ENCODE peak calls at places on chromosomes 12 and 14, in four cellular contexts. L is K562, Y is SK-N-SH, D is GM12878. X is an unnamed sample.

GRCh38 chr14:51860836-51861583 is 598 bp downstream of the GNG2 start:
- DNase-seq in L (no peak), Y (peak), D (no peak), X (no peak)

GRCh38 chr12:118061876-118062791 is 1.2 kb upstream of the WSB2 start:
- DNase-seq in L (peak), Y (peak), D (no peak), X (peak)

GRCh38 chr12:111442301-111443045 is 36.8 kb downstream of the SH2B3 start:
- DNase-seq in L (no peak), Y (no peak), D (no peak), X (peak)

GRCh38 chr14:32300146-32300545 is 29.0 kb upstream of the AKAP6 start:
- DNase-seq in L (no peak), Y (no peak), D (no peak), X (no peak)

GRCh38 chr12:121789233-121789781 is 4.2 kb downstream of the RHOF start:
- DNase-seq in L (no peak), Y (no peak), D (no peak), X (no peak)

GRCh38 chr14:106556665-106557289 is 1030.4 kb downstream of the TMEM121 start:
- DNase-seq in L (peak), Y (peak), D (no peak), X (peak)

GRCh38 chr12:53754196-53754595 is 2.4 kb upstream of the CISTR start:
- DNase-seq in L (no peak), Y (no peak), D (no peak), X (no peak)

GRCh38 chr12:103947871-103948555 is 17.7 kb upstream of the TDG start:
- DNase-seq in L (no peak), Y (no peak), D (no peak), X (no peak)

GRCh38 chr12:27979145-27979544 is 6.6 kb upstream of the PTHLH start:
- DNase-seq in L (no peak), Y (peak), D (no peak), X (no peak)

GRCh38 chr12:123097521-123098084 is 53.3 kb downstream of the PITPNM2 start:
- DNase-seq in L (no peak), Y (no peak), D (no peak), X (no peak)

GRCh38 chr12:2074792-2075191 is 22.0 kb downstream of the CACNA1C start:
- DNase-seq in L (no peak), Y (no peak), D (no peak), X (no peak)

GRCh38 chr12:53560386-53560785 is 53.1 kb upstream of the NPFF start:
- DNase-seq in L (no peak), Y (no peak), D (no peak), X (no peak)

GRCh38 chr12:4106617-4107016 is 166.9 kb upstream of the CCND2 start:
- DNase-seq in L (no peak), Y (no peak), D (no peak), X (no peak)

GRCh38 chr12:69996276-69996675 is 171.2 kb downstream of the MYRFL start:
- DNase-seq in L (no peak), Y (no peak), D (no peak), X (no peak)

GRCh38 chr14:103296987-103297386 is 37.0 kb upstream of the EIF5 start:
- DNase-seq in L (no peak), Y (peak), D (no peak), X (no peak)

GRCh38 chr14:106811167-106811566 is 1284.8 kb downstream of the TMEM121 start:
- DNase-seq in L (no peak), Y (no peak), D (no peak), X (no peak)

GRCh38 chr12:120725659-120726509 is at the start of gene ACADS:
- DNase-seq in L (peak), Y (peak), D (peak), X (peak)

GRCh38 chr12:49832836-49833421 is 4.7 kb upstream of the NCKAP5L start:
- DNase-seq in L (no peak), Y (no peak), D (no peak), X (no peak)

GRCh38 chr12:26034371-26035142 is 76.1 kb downstream of the RASSF8 start:
- DNase-seq in L (no peak), Y (no peak), D (no peak), X (no peak)

GRCh38 chr12:52992699-52993557 is 13.3 kb upstream of the EIF4B start:
- DNase-seq in L (peak), Y (no peak), D (no peak), X (no peak)

GRCh38 chr12:93879476-93880376 is 202.6 kb downstream of the CRADD start:
- DNase-seq in L (no peak), Y (no peak), D (no peak), X (no peak)

GRCh38 chr14:78863143-78863542 is 693.0 kb downstream of the NRXN3 start:
- DNase-seq in L (peak), Y (no peak), D (no peak), X (peak)

GRCh38 chr14:100279133-100279532 is 27.1 kb downstream of the SLC25A29 start:
- DNase-seq in L (no peak), Y (no peak), D (no peak), X (no peak)

GRCh38 chr14:100281286-100282082 is 24.8 kb downstream of the SLC25A29 start:
- DNase-seq in L (no peak), Y (no peak), D (no peak), X (no peak)

GRCh38 chr14:100282083-100282350 is 24.2 kb downstream of the SLC25A29 start:
- DNase-seq in L (no peak), Y (no peak), D (no peak), X (no peak)

GRCh38 chr14:100279563-100279962 is 26.7 kb downstream of the SLC25A29 start:
- DNase-seq in L (no peak), Y (no peak), D (no peak), X (no peak)

DNA sequence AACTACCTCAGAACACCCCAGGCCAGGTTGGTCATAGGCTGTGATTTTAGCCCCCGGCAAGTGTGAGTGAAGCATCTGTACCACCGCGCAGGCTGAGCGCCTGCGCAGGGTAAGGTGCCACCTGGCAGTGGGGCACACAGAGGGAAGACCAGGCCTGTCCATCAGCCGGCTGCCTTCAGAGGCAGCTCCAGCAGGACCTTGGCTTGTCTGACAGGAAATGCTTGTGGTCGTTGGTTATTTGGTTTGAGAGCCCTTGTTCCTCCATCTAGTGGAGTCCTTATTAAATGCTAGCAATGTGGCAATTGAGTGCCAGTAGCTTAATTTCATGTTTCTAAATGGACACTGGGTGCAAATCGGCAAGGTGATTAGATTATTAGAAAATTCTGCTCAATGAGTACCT is 27.5 kb downstream of the SLC25A29 start:
- DNase-seq in L (no peak), Y (no peak), D (no peak), X (no peak)
- TF ChIP-seq USF1 in L (no peak), Y (no peak), D (no peak), X (no peak)

DNA sequence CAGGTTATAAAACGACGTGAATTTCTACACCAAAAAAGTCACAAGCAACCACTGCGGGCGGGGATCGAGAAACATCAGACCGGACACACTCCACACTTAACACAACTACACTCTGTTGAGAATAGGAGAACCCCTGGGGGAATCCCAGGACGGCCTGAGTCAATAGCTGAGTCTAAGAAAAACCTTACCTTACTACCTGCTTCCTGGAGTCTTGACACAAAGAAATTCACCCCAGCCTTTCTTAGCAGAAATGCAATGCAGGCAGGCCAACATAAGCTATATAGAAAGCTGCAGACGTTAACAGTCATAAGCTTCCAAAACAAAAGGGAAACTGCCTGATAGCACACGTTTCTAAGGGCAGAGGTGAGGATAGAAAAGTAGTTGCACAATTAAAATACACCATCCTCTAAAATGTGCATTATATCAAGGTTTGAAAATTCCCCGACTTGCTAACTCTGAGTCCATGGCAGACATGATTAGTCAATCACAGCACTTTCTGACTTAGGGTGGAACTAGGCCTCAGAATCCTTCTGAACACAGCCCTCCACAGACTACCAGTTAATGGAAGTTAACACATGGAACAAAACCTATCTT is 68.0 kb downstream of the CCDC88C start:
- DNase-seq in L (no peak), Y (no peak), D (peak), X (no peak)
- TF ChIP-seq USF1 in L (no peak), Y (no peak), D (no peak), X (no peak)

GRCh38 chr14:74506408-74506807 is 12.8 kb downstream of the ISCA2 start:
- DNase-seq in L (no peak), Y (no peak), D (no peak), X (no peak)
- TF ChIP-seq USF1 in L (no peak), Y (no peak), D (no peak), X (no peak)

DNA sequence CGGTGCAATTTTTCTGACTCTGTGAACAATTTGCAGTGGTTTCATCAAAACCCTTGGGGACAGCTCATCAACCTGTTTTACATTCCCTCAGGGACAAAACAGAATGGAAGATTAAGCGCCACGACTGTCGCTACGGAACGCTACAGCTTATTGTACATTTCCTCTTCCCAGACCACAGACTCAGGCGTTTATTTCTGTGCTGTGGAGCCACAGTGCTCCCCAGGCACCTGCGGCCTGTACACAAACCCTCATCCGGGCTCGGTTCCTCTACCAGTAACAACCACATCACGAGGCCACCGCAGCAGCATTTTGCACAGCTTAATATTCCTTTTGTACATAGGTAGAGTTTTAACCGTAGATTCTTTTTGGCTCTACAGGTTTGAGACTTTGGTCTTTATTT is 397.4 kb upstream of the OR4E1 start:
- DNase-seq in L (no peak), Y (no peak), D (peak), X (no peak)
- TF ChIP-seq USF1 in L (no peak), Y (no peak), D (no peak), X (no peak)

GRCh38 chr12:106871477-106871876 is 84.2 kb upstream of the TMEM263 start:
- DNase-seq in L (no peak), Y (no peak), D (no peak), X (no peak)
- TF ChIP-seq USF1 in L (no peak), Y (no peak), D (no peak), X (no peak)

DNA sequence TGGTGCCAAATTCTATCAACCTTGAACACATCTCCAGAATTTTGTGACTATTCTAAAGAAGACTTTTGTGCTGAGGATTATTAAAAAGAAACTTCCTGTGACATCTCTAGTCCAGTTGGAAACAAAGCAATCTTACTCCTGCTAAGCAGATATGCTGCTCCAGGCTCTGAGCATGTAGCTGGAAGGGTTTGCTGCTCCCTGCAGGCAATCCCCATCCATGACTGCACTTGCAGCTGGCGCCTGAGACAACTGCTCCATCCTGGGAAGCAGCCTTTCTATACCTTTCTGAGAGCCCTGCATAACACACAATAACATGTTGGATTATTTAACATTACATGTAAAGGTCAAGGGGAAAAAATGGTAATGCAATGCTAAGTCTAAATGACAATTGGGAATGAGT is 105.1 kb downstream of the NDUFA12 start:
- DNase-seq in L (no peak), Y (no peak), D (no peak), X (peak)
- TF ChIP-seq USF1 in L (no peak), Y (no peak), D (no peak), X (no peak)

DNA sequence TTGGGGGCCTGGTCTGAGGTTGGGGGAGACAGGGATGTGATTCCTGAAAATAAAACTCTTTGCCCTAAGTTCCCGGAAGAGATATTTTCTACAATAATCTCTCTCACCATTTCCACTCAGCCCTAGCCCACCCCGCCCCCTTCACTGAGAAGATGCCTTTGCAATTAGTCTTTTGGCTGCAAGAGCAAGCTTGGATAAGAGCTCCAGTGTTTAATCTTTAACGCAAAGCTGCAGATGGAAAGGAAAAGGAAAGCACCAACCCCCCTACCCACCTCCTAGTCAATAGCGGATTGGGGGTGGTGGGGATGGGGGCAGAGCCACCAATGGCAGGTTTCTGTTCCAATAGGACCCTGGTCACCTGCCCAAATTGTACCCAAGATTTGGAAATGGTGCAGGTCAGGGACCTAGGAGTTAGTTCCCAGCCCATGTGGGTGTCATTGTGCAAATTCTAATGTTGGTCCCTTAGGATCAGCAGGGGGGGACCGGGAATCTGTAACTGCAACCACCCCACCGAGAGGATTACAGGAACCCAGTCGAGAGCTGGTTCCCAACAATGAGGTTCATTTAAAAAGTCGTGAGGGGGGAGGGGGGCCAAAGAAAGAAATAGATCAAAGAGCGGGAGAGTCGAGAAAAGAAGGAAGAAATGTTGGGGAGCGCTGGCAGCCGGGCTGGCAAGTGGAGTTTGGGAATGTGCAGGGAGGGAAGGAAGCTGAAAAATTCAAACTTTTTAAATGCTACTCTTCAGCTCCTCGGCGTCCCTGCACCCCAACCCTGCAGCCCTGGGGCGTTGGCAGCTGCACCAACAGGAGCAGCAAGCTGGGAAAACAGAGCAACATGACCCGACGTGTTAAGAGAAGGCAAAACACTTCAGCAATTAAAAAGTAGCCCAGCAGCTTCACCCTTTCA is 1.5 kb downstream of the ZFP36L1 start:
- DNase-seq in L (no peak), Y (no peak), D (no peak), X (no peak)
- TF ChIP-seq USF1 in L (no peak), Y (no peak), D (no peak), X (no peak)

GRCh38 chr14:50023671-50024490 is 92.5 kb downstream of the VCPKMT start:
- DNase-seq in L (no peak), Y (no peak), D (no peak), X (no peak)
- TF ChIP-seq USF1 in L (no peak), Y (no peak), D (no peak), X (no peak)

GRCh38 chr12:6383572-6384498 is at the start of gene LTBR:
- DNase-seq in L (peak), Y (no peak), D (no peak), X (peak)
- TF ChIP-seq USF1 in L (peak), Y (no peak), D (no peak), X (peak)